ENCODE peak calls at places on chromosomes 13 and 19, in ten cellular contexts. One of them, this sample, is unnamed.
A peak's percentile ranks its signal among the peaks of the same experiment; 100 is the strongest.

GRCh38 chr19:6761053-6761676 is 6.1 kb downstream of the SH2D3A start:
- DNase-seq in neuronal stem cell: no peak
- DNase-seq in bronchial epithelial cell: no peak
- DNase-seq in hepatocyte: no peak
- DNase-seq in breast epithelium: no peak
- DNase-seq in cardiac muscle cell: no peak
- DNase-seq in CD8-positive, alpha-beta memory T cell: no peak
- DNase-seq in mammary epithelial cell: no peak
- DNase-seq in dorsolateral prefrontal cortex: no peak
- DNase-seq in psoas muscle: no peak
- DNase-seq in this sample: no peak

GRCh38 chr13:94195715-94196114 is 283.8 kb downstream of the DCT start:
- DNase-seq in cardiac muscle cell: peak; percentile 13
- DNase-seq in psoas muscle: no peak
- DNase-seq in dorsolateral prefrontal cortex: no peak
- DNase-seq in neuronal stem cell: no peak
- DNase-seq in bronchial epithelial cell: peak; percentile 22
- DNase-seq in breast epithelium: no peak
- DNase-seq in hepatocyte: peak; percentile 20
- DNase-seq in mammary epithelial cell: peak; percentile 81
- DNase-seq in CD8-positive, alpha-beta memory T cell: no peak
- DNase-seq in this sample: peak; percentile 97

GRCh38 chr13:19587635-19588300 is 26.4 kb upstream of the TPTE2 start:
- DNase-seq in breast epithelium: no peak
- DNase-seq in dorsolateral prefrontal cortex: peak; percentile 30
- DNase-seq in CD8-positive, alpha-beta memory T cell: no peak
- DNase-seq in bronchial epithelial cell: peak; percentile 36
- DNase-seq in hepatocyte: peak; percentile 19
- DNase-seq in cardiac muscle cell: no peak
- DNase-seq in psoas muscle: no peak
- DNase-seq in neuronal stem cell: no peak
- DNase-seq in mammary epithelial cell: peak; percentile 35
- DNase-seq in this sample: peak; percentile 63

GRCh38 chr13:91145806-91146205 is 201.7 kb upstream of the MIR17HG start:
- DNase-seq in bronchial epithelial cell: no peak
- DNase-seq in CD8-positive, alpha-beta memory T cell: no peak
- DNase-seq in cardiac muscle cell: no peak
- DNase-seq in mammary epithelial cell: no peak
- DNase-seq in breast epithelium: no peak
- DNase-seq in dorsolateral prefrontal cortex: no peak
- DNase-seq in hepatocyte: no peak
- DNase-seq in neuronal stem cell: no peak
- DNase-seq in psoas muscle: no peak
- DNase-seq in this sample: no peak

GRCh38 chr19:9130965-9131364 is 4.2 kb upstream of the OR7G3 start:
- DNase-seq in breast epithelium: no peak
- DNase-seq in CD8-positive, alpha-beta memory T cell: no peak
- DNase-seq in cardiac muscle cell: no peak
- DNase-seq in psoas muscle: no peak
- DNase-seq in bronchial epithelial cell: no peak
- DNase-seq in neuronal stem cell: no peak
- DNase-seq in mammary epithelial cell: no peak
- DNase-seq in hepatocyte: no peak
- DNase-seq in dorsolateral prefrontal cortex: no peak
- DNase-seq in this sample: no peak

GRCh38 chr13:46385946-46386345 is 1.1 kb downstream of the RUBCNL start:
- DNase-seq in dorsolateral prefrontal cortex: no peak
- DNase-seq in cardiac muscle cell: no peak
- DNase-seq in hepatocyte: no peak
- DNase-seq in bronchial epithelial cell: no peak
- DNase-seq in psoas muscle: no peak
- DNase-seq in mammary epithelial cell: no peak
- DNase-seq in CD8-positive, alpha-beta memory T cell: no peak
- DNase-seq in breast epithelium: no peak
- DNase-seq in neuronal stem cell: no peak
- DNase-seq in this sample: no peak

GRCh38 chr13:48994731-48995130 is 19.0 kb downstream of the FNDC3A start:
- DNase-seq in breast epithelium: no peak
- DNase-seq in bronchial epithelial cell: peak; percentile 69
- DNase-seq in psoas muscle: no peak
- DNase-seq in CD8-positive, alpha-beta memory T cell: no peak
- DNase-seq in dorsolateral prefrontal cortex: no peak
- DNase-seq in mammary epithelial cell: peak; percentile 45
- DNase-seq in cardiac muscle cell: no peak
- DNase-seq in hepatocyte: no peak
- DNase-seq in neuronal stem cell: no peak
- DNase-seq in this sample: no peak

GRCh38 chr19:52648336-52648990 is 10.3 kb upstream of the ZNF83 start:
- DNase-seq in dorsolateral prefrontal cortex: no peak
- DNase-seq in hepatocyte: no peak
- DNase-seq in bronchial epithelial cell: peak; percentile 27
- DNase-seq in psoas muscle: no peak
- DNase-seq in cardiac muscle cell: no peak
- DNase-seq in neuronal stem cell: no peak
- DNase-seq in mammary epithelial cell: peak; percentile 28
- DNase-seq in breast epithelium: no peak
- DNase-seq in CD8-positive, alpha-beta memory T cell: no peak
- DNase-seq in this sample: peak; percentile 19

GRCh38 chr19:40724315-40724714 is 7.4 kb downstream of the ITPKC start:
- DNase-seq in breast epithelium: no peak
- DNase-seq in CD8-positive, alpha-beta memory T cell: no peak
- DNase-seq in hepatocyte: no peak
- DNase-seq in neuronal stem cell: no peak
- DNase-seq in bronchial epithelial cell: no peak
- DNase-seq in mammary epithelial cell: no peak
- DNase-seq in dorsolateral prefrontal cortex: no peak
- DNase-seq in psoas muscle: no peak
- DNase-seq in cardiac muscle cell: no peak
- DNase-seq in this sample: no peak

GRCh38 chr19:45102481-45102880 is 9.5 kb downstream of the PPP1R37 start:
- DNase-seq in breast epithelium: no peak
- DNase-seq in hepatocyte: no peak
- DNase-seq in CD8-positive, alpha-beta memory T cell: no peak
- DNase-seq in psoas muscle: no peak
- DNase-seq in bronchial epithelial cell: no peak
- DNase-seq in neuronal stem cell: no peak
- DNase-seq in cardiac muscle cell: no peak
- DNase-seq in dorsolateral prefrontal cortex: no peak
- DNase-seq in mammary epithelial cell: no peak
- DNase-seq in this sample: no peak

GRCh38 chr19:45103625-45104319 is 10.8 kb downstream of the PPP1R37 start:
- DNase-seq in cardiac muscle cell: no peak
- DNase-seq in neuronal stem cell: peak; percentile 80
- DNase-seq in CD8-positive, alpha-beta memory T cell: no peak
- DNase-seq in bronchial epithelial cell: no peak
- DNase-seq in mammary epithelial cell: no peak
- DNase-seq in breast epithelium: no peak
- DNase-seq in hepatocyte: peak; percentile 81
- DNase-seq in psoas muscle: no peak
- DNase-seq in dorsolateral prefrontal cortex: no peak
- DNase-seq in this sample: no peak

GRCh38 chr19:45104658-45105384 is 11.8 kb downstream of the PPP1R37 start:
- DNase-seq in mammary epithelial cell: peak; percentile 27
- DNase-seq in neuronal stem cell: no peak
- DNase-seq in hepatocyte: no peak
- DNase-seq in psoas muscle: no peak
- DNase-seq in CD8-positive, alpha-beta memory T cell: no peak
- DNase-seq in cardiac muscle cell: no peak
- DNase-seq in dorsolateral prefrontal cortex: no peak
- DNase-seq in bronchial epithelial cell: no peak
- DNase-seq in breast epithelium: no peak
- DNase-seq in this sample: no peak

GRCh38 chr19:45101796-45102195 is 8.8 kb downstream of the PPP1R37 start:
- DNase-seq in breast epithelium: no peak
- DNase-seq in psoas muscle: no peak
- DNase-seq in hepatocyte: no peak
- DNase-seq in mammary epithelial cell: no peak
- DNase-seq in neuronal stem cell: no peak
- DNase-seq in CD8-positive, alpha-beta memory T cell: no peak
- DNase-seq in dorsolateral prefrontal cortex: no peak
- DNase-seq in cardiac muscle cell: no peak
- DNase-seq in bronchial epithelial cell: no peak
- DNase-seq in this sample: no peak

GRCh38 chr19:45103200-45103624 is 10.2 kb downstream of the PPP1R37 start:
- DNase-seq in bronchial epithelial cell: no peak
- DNase-seq in psoas muscle: no peak
- DNase-seq in CD8-positive, alpha-beta memory T cell: peak; percentile 75
- DNase-seq in mammary epithelial cell: no peak
- DNase-seq in hepatocyte: no peak
- DNase-seq in breast epithelium: no peak
- DNase-seq in cardiac muscle cell: no peak
- DNase-seq in dorsolateral prefrontal cortex: no peak
- DNase-seq in neuronal stem cell: no peak
- DNase-seq in this sample: no peak
- H3K4me3 ChIP-seq in bronchial epithelial cell: no peak overlapping the region
- H3K4me3 ChIP-seq in psoas muscle: no peak overlapping the region
- H3K4me3 ChIP-seq in CD8-positive, alpha-beta memory T cell: peak overlapping the region; percentile 45
- H3K4me3 ChIP-seq in mammary epithelial cell: no peak overlapping the region
- H3K4me3 ChIP-seq in hepatocyte: no peak overlapping the region
- H3K4me3 ChIP-seq in breast epithelium: peak overlapping the region; percentile 26
- H3K4me3 ChIP-seq in cardiac muscle cell: no peak overlapping the region
- H3K4me3 ChIP-seq in dorsolateral prefrontal cortex: peak overlapping the region; percentile 17
- H3K4me3 ChIP-seq in neuronal stem cell: no peak overlapping the region
- H3K4me3 ChIP-seq in this sample: peak overlapping the region; percentile 12

DNA sequence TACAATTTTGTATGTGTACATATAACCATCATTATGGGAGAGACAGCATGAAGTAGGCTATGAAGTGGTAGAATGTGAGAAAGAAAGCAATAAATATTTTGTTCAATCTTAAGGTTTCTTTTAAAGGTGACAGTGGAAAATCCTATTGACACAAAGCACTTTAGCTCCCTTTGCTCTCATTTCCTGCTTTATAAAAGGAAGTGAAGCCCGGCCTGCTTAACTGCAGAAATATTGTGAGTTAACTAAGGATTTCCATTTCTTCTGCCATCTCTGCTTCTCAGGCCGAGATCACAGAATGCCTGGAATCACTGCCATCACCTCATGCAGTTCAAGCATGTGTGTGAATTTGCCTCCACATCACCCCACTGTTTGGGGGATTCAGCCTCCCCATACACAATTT is 83.5 kb downstream of the FRY start:
- DNase-seq in neuronal stem cell: no peak
- DNase-seq in bronchial epithelial cell: no peak
- DNase-seq in psoas muscle: no peak
- DNase-seq in cardiac muscle cell: no peak
- DNase-seq in CD8-positive, alpha-beta memory T cell: no peak
- DNase-seq in mammary epithelial cell: no peak
- DNase-seq in breast epithelium: no peak
- DNase-seq in hepatocyte: no peak
- DNase-seq in dorsolateral prefrontal cortex: no peak
- DNase-seq in this sample: no peak
- H3K27me3 ChIP-seq in neuronal stem cell: no peaks in the 10 kb centered on the region
- H3K27me3 ChIP-seq in bronchial epithelial cell: no peaks in the 10 kb centered on the region
- H3K27me3 ChIP-seq in psoas muscle: no peaks in the 10 kb centered on the region
- H3K27me3 ChIP-seq in cardiac muscle cell: no peaks in the 10 kb centered on the region
- H3K27me3 ChIP-seq in CD8-positive, alpha-beta memory T cell: no peaks in the 10 kb centered on the region
- H3K27me3 ChIP-seq in mammary epithelial cell: no peaks in the 10 kb centered on the region
- H3K27me3 ChIP-seq in breast epithelium: no peaks in the 10 kb centered on the region
- H3K27me3 ChIP-seq in hepatocyte: no peaks in the 10 kb centered on the region
- H3K27me3 ChIP-seq in dorsolateral prefrontal cortex: no peaks in the 10 kb centered on the region
- H3K27me3 ChIP-seq in this sample: no peaks in the 10 kb centered on the region

GRCh38 chr13:40629678-40630384 is 36.6 kb downstream of the FOXO1 start:
- DNase-seq in breast epithelium: no peak
- DNase-seq in neuronal stem cell: no peak
- DNase-seq in cardiac muscle cell: no peak
- DNase-seq in CD8-positive, alpha-beta memory T cell: no peak
- DNase-seq in hepatocyte: no peak
- DNase-seq in bronchial epithelial cell: no peak
- DNase-seq in mammary epithelial cell: no peak
- DNase-seq in dorsolateral prefrontal cortex: no peak
- DNase-seq in psoas muscle: no peak
- DNase-seq in this sample: no peak

GRCh38 chr13:40626977-40627376 is 39.5 kb downstream of the FOXO1 start:
- DNase-seq in mammary epithelial cell: no peak
- DNase-seq in bronchial epithelial cell: no peak
- DNase-seq in psoas muscle: no peak
- DNase-seq in breast epithelium: no peak
- DNase-seq in hepatocyte: no peak
- DNase-seq in cardiac muscle cell: no peak
- DNase-seq in CD8-positive, alpha-beta memory T cell: no peak
- DNase-seq in neuronal stem cell: no peak
- DNase-seq in dorsolateral prefrontal cortex: no peak
- DNase-seq in this sample: no peak

GRCh38 chr13:40635315-40635995 is 31.0 kb downstream of the FOXO1 start:
- DNase-seq in cardiac muscle cell: no peak
- DNase-seq in bronchial epithelial cell: no peak
- DNase-seq in dorsolateral prefrontal cortex: no peak
- DNase-seq in neuronal stem cell: no peak
- DNase-seq in hepatocyte: no peak
- DNase-seq in CD8-positive, alpha-beta memory T cell: no peak
- DNase-seq in breast epithelium: no peak
- DNase-seq in psoas muscle: no peak
- DNase-seq in mammary epithelial cell: no peak
- DNase-seq in this sample: no peak

GRCh38 chr13:40632915-40633314 is 33.5 kb downstream of the FOXO1 start:
- DNase-seq in bronchial epithelial cell: no peak
- DNase-seq in neuronal stem cell: no peak
- DNase-seq in psoas muscle: no peak
- DNase-seq in hepatocyte: no peak
- DNase-seq in dorsolateral prefrontal cortex: no peak
- DNase-seq in mammary epithelial cell: no peak
- DNase-seq in breast epithelium: no peak
- DNase-seq in CD8-positive, alpha-beta memory T cell: no peak
- DNase-seq in cardiac muscle cell: no peak
- DNase-seq in this sample: no peak

DNA sequence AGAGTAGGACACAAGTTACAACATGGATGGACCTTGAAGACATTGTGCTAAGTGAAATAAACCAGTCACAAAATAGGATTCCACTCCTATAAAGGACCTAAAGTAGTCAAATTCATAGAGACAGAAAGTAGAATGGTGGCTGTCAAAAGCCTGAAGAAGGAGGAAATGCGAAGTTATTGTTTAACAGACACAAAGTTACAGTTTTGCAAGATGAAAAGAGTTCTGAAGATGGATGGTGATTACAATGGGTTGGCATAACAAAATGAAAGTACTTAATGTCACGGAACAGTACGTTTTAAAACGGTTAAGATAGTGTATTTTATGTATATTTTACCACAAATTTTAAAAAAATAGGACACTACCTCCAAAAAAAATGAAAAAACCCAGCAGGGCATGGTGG is 34.8 kb downstream of the FOXO1 start:
- DNase-seq in CD8-positive, alpha-beta memory T cell: no peak
- DNase-seq in hepatocyte: no peak
- DNase-seq in dorsolateral prefrontal cortex: no peak
- DNase-seq in neuronal stem cell: no peak
- DNase-seq in psoas muscle: no peak
- DNase-seq in bronchial epithelial cell: no peak
- DNase-seq in cardiac muscle cell: no peak
- DNase-seq in breast epithelium: no peak
- DNase-seq in mammary epithelial cell: no peak
- DNase-seq in this sample: no peak
- H3K4me3 ChIP-seq in CD8-positive, alpha-beta memory T cell: no peak overlapping the region
- H3K4me3 ChIP-seq in hepatocyte: no peak overlapping the region
- H3K4me3 ChIP-seq in dorsolateral prefrontal cortex: no peak overlapping the region
- H3K4me3 ChIP-seq in neuronal stem cell: no peak overlapping the region
- H3K4me3 ChIP-seq in psoas muscle: no peak overlapping the region
- H3K4me3 ChIP-seq in bronchial epithelial cell: no peak overlapping the region
- H3K4me3 ChIP-seq in cardiac muscle cell: no peak overlapping the region
- H3K4me3 ChIP-seq in breast epithelium: no peak overlapping the region
- H3K4me3 ChIP-seq in mammary epithelial cell: no peak overlapping the region
- H3K4me3 ChIP-seq in this sample: no peak overlapping the region

DNA sequence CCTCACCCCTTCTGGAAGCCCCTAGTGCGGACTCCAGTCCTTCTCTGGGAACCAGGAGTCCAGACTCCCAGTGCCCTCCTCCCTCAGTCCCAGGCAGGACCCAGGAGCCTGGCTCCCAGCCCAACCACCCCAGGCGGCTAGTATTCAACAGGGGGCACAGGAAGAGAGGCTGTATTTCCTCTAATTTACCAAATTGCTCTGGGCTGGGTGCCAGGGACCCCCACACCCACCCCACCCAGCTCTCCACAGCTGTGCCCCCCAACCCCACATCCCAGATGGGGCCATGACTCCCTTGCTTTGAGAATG is 3.4 kb downstream of the GRIN2D start:
- DNase-seq in bronchial epithelial cell: no peak
- DNase-seq in cardiac muscle cell: no peak
- DNase-seq in neuronal stem cell: no peak
- DNase-seq in breast epithelium: no peak
- DNase-seq in psoas muscle: no peak
- DNase-seq in CD8-positive, alpha-beta memory T cell: no peak
- DNase-seq in dorsolateral prefrontal cortex: no peak
- DNase-seq in mammary epithelial cell: no peak
- DNase-seq in hepatocyte: no peak
- DNase-seq in this sample: no peak
- H3K27me3 ChIP-seq in bronchial epithelial cell: peaks cover 18% of the 10 kb centered on the region
- H3K27me3 ChIP-seq in cardiac muscle cell: peaks cover 19% of the 10 kb centered on the region
- H3K27me3 ChIP-seq in neuronal stem cell: peaks cover 48% of the 10 kb centered on the region
- H3K27me3 ChIP-seq in breast epithelium: peaks cover 41% of the 10 kb centered on the region
- H3K27me3 ChIP-seq in psoas muscle: peaks cover 56% of the 10 kb centered on the region
- H3K27me3 ChIP-seq in CD8-positive, alpha-beta memory T cell: peaks cover 29% of the 10 kb centered on the region
- H3K27me3 ChIP-seq in dorsolateral prefrontal cortex: peaks cover 31% of the 10 kb centered on the region
- H3K27me3 ChIP-seq in mammary epithelial cell: peaks cover 10% of the 10 kb centered on the region
- H3K27me3 ChIP-seq in hepatocyte: peaks cover 50% of the 10 kb centered on the region
- H3K27me3 ChIP-seq in this sample: peaks cover 8% of the 10 kb centered on the region